ENCODE peak calls at places on chromosome 1, in eight cellular contexts. S is effector memory CD4-positive, alpha-beta T cell; P is iris pigment epithelial cell; Q is Right ventricle myocardium superior; K is fibroblast of lung; H is fibroblast of gingiva; G is stimulated activated CD8-positive, alpha-beta memory T cell treated with anti-CD3 and anti-CD28 coated beads, Interleukin-2, amount 100 ng/mL, for 48 hours; B is anterior cingulate cortex. D is an unnamed sample.

GRCh38 chr1:201095581-201096531 is 16.4 kb downstream of the CACNA1S start:
- DNase-seq in K (no peak), S (no peak), Q (no peak), P (no peak), H (no peak), B (peak), G (no peak), D (no peak)

GRCh38 chr1:185808675-185809074 is 74.5 kb downstream of the HMCN1 start:
- DNase-seq in P (no peak), G (no peak), H (no peak), B (no peak), Q (no peak), S (no peak), K (no peak), D (no peak)

GRCh38 chr1:121444096-121444495 is 259.3 kb downstream of the SRGAP2C start:
- DNase-seq in G (no peak), H (no peak), B (no peak), P (no peak), S (no peak), Q (no peak), K (no peak), D (no peak)

GRCh38 chr1:91864017-91864700 is 21.8 kb downstream of the TGFBR3 start:
- DNase-seq in P (peak), H (peak), K (peak), S (no peak), Q (no peak), B (no peak), G (no peak), D (no peak)

GRCh38 chr1:159181328-159182024 is 10.1 kb downstream of the CADM3 start:
- DNase-seq in S (no peak), Q (no peak), K (no peak), G (no peak), P (no peak), H (no peak), B (no peak), D (no peak)

GRCh38 chr1:151198254-151199127 is at the start of gene PIP5K1A:
- DNase-seq in Q (peak), K (peak), G (peak), P (peak), S (peak), B (peak), H (peak), D (peak)

GRCh38 chr1:105004515-105004914 is 1254.8 kb downstream of the AMY1C start:
- DNase-seq in S (no peak), H (no peak), P (no peak), Q (no peak), K (no peak), B (no peak), G (no peak), D (no peak)

GRCh38 chr1:179706339-179706941 is 36.7 kb upstream of the FAM163A start:
- DNase-seq in K (peak), G (peak), H (peak), B (no peak), P (peak), S (peak), Q (no peak), D (no peak)

GRCh38 chr1:226975259-226975908 is 35.3 kb downstream of the COQ8A start:
- DNase-seq in S (no peak), K (no peak), G (no peak), Q (no peak), B (peak), H (no peak), P (no peak), D (no peak)

GRCh38 chr1:3539707-3540425 is 71.4 kb downstream of the MEGF6 start:
- DNase-seq in H (no peak), Q (no peak), B (no peak), P (peak), G (no peak), S (no peak), K (no peak), D (no peak)

D was measured in GF-D8.